ENCODE peak calls at places on chromosomes 4 and X, in ten cellular contexts. R, M, G, I, H, S, N, W, J and A are unnamed samples.

GRCh38 chr4:56727150-56727549 is 46.1 kb upstream of the HOPX start:
- DNase-seq in N (peak), W (no peak), J (no peak), S (no peak), I (no peak), H (peak), M (no peak), G (no peak), R (peak), A (no peak)

GRCh38 chrX:136260801-136261200 is 9.6 kb upstream of the MAP7D3 start:
- DNase-seq in H (peak), W (no peak), S (no peak), M (no peak), N (peak), I (peak), J (peak), R (peak), G (no peak), A (no peak)

GRCh38 chrX:111283446-111283845 is 13.2 kb upstream of the CAPN6 start:
- DNase-seq in R (no peak), M (no peak), S (no peak), J (no peak), H (no peak), N (no peak), W (no peak), I (no peak), G (no peak), A (no peak)

GRCh38 chrX:21374994-21375794 is 976 bp downstream of the CNKSR2 start:
- DNase-seq in N (no peak), J (no peak), H (no peak), M (no peak), W (peak), S (no peak), G (no peak), I (no peak), R (no peak), A (peak)

GRCh38 chrX:9677098-9677739 is 88.4 kb downstream of the GPR143 start:
- DNase-seq in N (peak), I (no peak), H (peak), M (no peak), R (peak), G (no peak), S (peak), W (no peak), J (no peak), A (peak)

GRCh38 chr4:21134994-21135393 is 434.7 kb downstream of the PACRGL start:
- DNase-seq in N (peak), I (no peak), S (peak), J (no peak), R (peak), W (peak), G (no peak), M (no peak), H (peak), A (no peak)

GRCh38 chr4:121049072-121049599 is 23.2 kb downstream of the NDNF start:
- DNase-seq in I (no peak), H (no peak), M (no peak), N (no peak), G (no peak), W (no peak), R (peak), J (no peak), S (no peak), A (no peak)

GRCh38 chr4:54657194-54657555 is 582 bp upstream of the KIT start:
- DNase-seq in W (peak), I (no peak), M (no peak), S (no peak), G (no peak), R (no peak), N (no peak), H (no peak), J (no peak), A (no peak)

GRCh38 chrX:133185119-133185518 is 33.0 kb downstream of the TFDP3 start:
- DNase-seq in M (no peak), W (no peak), N (no peak), S (no peak), J (no peak), H (no peak), I (no peak), G (no peak), R (no peak), A (no peak)

GRCh38 chr4:184287697-184288255 is 70.1 kb upstream of the ENPP6 start:
- DNase-seq in S (peak), N (peak), R (peak), M (no peak), J (peak), W (no peak), I (no peak), G (peak), H (peak), A (no peak)

GRCh38 chrX:53081925-53082772 is at the start of gene TSPYL2:
- DNase-seq in W (peak), H (peak), I (peak), N (peak), S (peak), M (peak), R (peak), G (peak), J (peak), A (peak)

GRCh38 chrX:137033774-137034507 is at the start of gene GPR101:
- DNase-seq in W (no peak), R (no peak), N (no peak), G (no peak), S (no peak), J (no peak), M (no peak), I (no peak), H (no peak), A (no peak)

GRCh38 chr4:47839259-47839658 is 1.4 kb upstream of the CORIN start:
- DNase-seq in S (peak), I (no peak), N (peak), W (no peak), J (peak), G (no peak), M (no peak), H (peak), R (no peak), A (peak)
- TF ChIP-seq CTCF in S (peak), I (peak), N (peak), W (no peak), J (peak), G (no peak), M (peak), H (peak), R (peak), A (peak)

GRCh38 chr4:175252642-175253041 is 334.5 kb downstream of the ADAM29 start:
- DNase-seq in M (no peak), H (no peak), N (no peak), S (peak), I (no peak), J (no peak), R (no peak), W (no peak), G (no peak), A (no peak)

DNA sequence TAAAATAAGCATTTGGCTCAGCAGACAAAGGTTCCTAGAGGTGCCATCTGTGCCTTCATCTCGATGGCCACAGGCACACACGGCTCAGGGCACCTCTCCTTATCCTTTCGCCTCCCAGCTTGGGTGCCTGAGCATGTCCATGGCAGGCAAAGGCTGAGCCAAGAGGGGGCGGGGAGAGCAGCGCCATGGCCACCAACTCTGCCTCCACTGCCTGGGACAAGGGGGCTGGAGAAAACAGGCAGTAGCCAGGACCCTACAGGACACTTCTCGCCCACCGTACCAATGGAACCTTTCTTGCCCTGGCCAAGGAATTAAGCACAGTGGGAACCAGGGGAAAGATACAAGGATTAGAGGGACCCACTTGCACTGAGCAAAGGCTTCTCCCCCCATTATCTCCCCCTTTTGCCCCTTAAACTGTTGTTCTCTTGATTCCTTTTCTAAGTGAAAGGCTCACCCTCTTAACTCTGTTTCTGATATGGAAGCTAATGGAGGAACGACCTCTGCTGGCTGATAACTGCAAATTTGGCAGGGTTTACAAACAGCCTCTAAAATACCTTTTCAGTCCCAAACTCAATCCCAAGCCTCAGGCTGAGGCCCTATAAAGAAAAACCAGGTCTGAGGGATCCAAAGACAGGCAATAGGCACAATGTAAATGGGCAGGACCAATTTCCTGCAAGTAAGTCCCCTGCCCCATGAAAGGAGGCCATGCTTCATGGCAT is 335.2 kb downstream of the ADAM29 start:
- DNase-seq in H (no peak), R (peak), S (peak), W (no peak), N (peak), G (no peak), I (no peak), J (no peak), M (no peak), A (peak)
- TF ChIP-seq CTCF in H (no peak), R (peak), S (no peak), W (no peak), N (peak), G (no peak), I (no peak), J (peak), M (no peak), A (peak)

GRCh38 chr4:175509320-175509719 is 302.7 kb downstream of the GPM6A start:
- DNase-seq in H (no peak), I (no peak), R (peak), W (peak), N (peak), J (no peak), S (peak), G (no peak), M (no peak), A (no peak)
- TF ChIP-seq CTCF in H (no peak), I (no peak), R (peak), W (no peak), N (peak), J (peak), S (peak), G (no peak), M (no peak), A (no peak)

DNA sequence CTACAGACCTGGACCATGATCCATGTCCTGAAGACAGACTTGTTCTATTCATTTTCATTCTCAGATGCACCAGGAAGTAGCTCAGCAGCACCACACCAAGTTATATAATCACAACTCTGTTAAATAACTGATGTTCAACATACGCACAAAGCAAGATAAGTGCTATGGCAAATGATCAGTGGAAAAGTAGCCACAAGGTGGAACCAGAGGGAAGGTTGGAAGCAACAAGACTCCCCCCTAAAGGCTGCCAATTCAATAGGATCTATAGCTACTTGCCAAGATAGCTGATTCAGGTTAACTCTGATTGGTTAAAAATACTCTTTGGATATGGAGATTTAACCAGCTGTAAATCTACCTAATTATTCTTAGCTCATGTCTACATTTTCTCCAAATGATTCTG is 23.7 kb upstream of the FAM47B start:
- DNase-seq in W (peak), R (peak), M (no peak), G (no peak), N (peak), I (no peak), S (no peak), J (peak), H (peak), A (no peak)
- TF ChIP-seq CTCF in W (peak), R (peak), M (no peak), G (no peak), N (peak), I (peak), S (no peak), J (peak), H (peak), A (no peak)

DNA sequence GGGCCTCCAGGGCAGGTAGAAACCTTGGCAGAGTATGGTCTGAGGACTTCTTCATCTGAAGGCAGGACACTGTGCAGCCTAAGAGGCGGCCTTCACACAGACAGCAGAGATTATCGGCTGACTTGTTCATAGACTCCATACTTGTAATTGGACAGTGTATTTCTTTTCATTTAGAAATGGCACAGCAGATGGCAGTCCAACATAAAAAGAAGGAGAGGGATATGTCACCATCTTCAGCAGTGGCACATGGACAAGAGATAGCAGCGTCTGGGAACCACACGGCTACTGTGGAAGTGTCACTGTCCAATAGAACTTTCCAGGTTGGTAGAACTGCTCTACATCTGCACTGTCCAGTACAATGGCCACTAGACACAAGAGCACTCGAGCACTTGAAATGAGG is 21.7 kb upstream of the GEMIN8 start:
- DNase-seq in H (no peak), J (no peak), W (no peak), I (no peak), R (peak), G (no peak), N (no peak), S (no peak), M (no peak), A (no peak)
- TF ChIP-seq CTCF in H (no peak), J (no peak), W (no peak), I (no peak), R (peak), G (no peak), N (no peak), S (no peak), M (no peak), A (no peak)

GRCh38 chrX:148572332-148572731 is 71.9 kb downstream of the AFF2 start:
- DNase-seq in S (no peak), G (no peak), I (no peak), J (no peak), H (no peak), W (no peak), M (no peak), N (no peak), R (no peak), A (no peak)

GRCh38 chrX:148568763-148569162 is 68.3 kb downstream of the AFF2 start:
- DNase-seq in R (no peak), H (no peak), W (no peak), I (no peak), N (no peak), S (no peak), M (no peak), J (no peak), G (no peak), A (no peak)

GRCh38 chrX:148574247-148574973 is 74.0 kb downstream of the AFF2 start:
- DNase-seq in J (no peak), N (no peak), S (peak), M (no peak), W (no peak), G (no peak), H (no peak), R (no peak), I (no peak), A (no peak)

GRCh38 chrX:148577711-148578110 is 77.3 kb downstream of the AFF2 start:
- DNase-seq in G (no peak), N (no peak), M (no peak), J (no peak), H (no peak), S (no peak), W (no peak), R (no peak), I (no peak), A (no peak)

DNA sequence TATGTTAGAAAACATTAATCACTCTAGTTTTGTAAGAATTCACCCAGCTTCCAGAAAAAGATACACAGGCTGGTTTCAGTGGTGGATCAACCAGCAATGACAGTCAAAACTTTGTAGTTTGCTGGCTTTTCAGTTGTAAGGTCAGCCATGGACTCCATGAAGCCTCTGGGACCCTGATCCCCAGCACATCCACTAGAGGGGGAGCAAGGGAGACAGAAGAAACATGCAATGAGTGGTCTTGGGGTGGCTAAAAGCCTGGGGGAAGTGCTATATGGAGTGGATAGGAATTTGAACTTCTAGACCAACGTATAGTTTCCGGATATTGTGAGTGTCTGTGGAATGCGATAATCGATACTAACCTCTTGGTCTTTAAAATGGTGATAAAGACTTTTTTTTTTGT is 72.7 kb downstream of the AFF2 start:
- DNase-seq in S (no peak), W (no peak), I (no peak), N (no peak), M (no peak), H (no peak), J (no peak), R (no peak), G (no peak), A (no peak)
- TF ChIP-seq CTCF in S (no peak), W (no peak), I (no peak), N (no peak), M (no peak), H (no peak), J (peak), R (no peak), G (no peak), A (no peak)

GRCh38 chrX:31993635-31994034 is 921.8 kb upstream of the FTHL17 start:
- DNase-seq in S (no peak), H (peak), J (no peak), I (no peak), N (no peak), G (no peak), R (no peak), M (no peak), W (no peak), A (no peak)

DNA sequence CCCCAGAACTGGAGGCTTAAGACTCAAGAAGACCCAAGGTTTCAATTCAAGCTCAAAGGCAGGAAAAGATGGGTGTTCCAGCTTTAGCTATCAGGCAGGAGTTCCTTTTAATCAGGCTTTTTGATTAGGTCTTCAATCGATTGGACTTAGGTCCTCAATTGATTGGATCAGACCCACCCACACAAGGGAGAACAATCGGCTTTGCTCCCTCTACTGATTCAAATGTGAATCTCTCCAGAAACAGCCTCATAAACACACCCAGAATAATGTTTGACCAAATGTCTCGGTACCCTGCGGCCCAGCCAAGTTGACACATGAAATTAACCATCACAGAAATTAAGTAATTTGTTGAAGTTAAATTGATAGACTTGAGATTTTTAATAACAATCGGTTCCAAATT is 917.1 kb upstream of the FTHL17 start:
- DNase-seq in H (no peak), W (no peak), S (no peak), I (no peak), G (no peak), M (no peak), R (no peak), N (no peak), J (no peak), A (no peak)
- TF ChIP-seq CTCF in H (no peak), W (no peak), S (no peak), I (no peak), G (no peak), M (no peak), R (no peak), N (no peak), J (no peak), A (no peak)

DNA sequence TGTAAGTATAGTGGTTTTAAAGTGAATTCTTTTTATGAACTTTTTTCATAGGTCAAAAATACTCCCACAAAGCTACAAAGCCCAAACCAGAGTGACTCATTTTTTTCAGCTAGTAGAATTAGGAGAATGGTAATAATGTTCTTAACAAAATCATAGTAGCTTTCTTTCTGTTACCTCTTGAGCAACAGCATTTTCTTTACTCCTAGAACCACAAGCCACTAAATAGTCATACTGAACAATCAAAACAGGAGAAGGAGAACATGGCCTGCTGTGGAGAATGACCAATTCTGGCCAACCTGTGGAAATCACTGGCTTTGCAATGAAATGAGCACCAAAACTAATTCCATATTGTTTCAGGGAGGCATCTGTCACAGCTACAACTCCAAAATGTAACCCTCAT is 112.9 kb downstream of the AMMECR1 start:
- DNase-seq in S (no peak), H (peak), G (no peak), W (no peak), J (peak), M (no peak), I (peak), N (peak), R (peak), A (no peak)
- TF ChIP-seq CTCF in S (no peak), H (no peak), G (no peak), W (no peak), J (no peak), M (no peak), I (no peak), N (no peak), R (no peak), A (no peak)

GRCh38 chr4:67918428-67918827 is 34.6 kb upstream of the TMPRSS11D start:
- DNase-seq in R (peak), I (no peak), J (no peak), W (no peak), G (no peak), S (no peak), H (no peak), M (no peak), N (no peak), A (no peak)
- TF ChIP-seq CTCF in R (peak), I (peak), J (peak), W (no peak), G (no peak), S (peak), H (no peak), M (no peak), N (peak), A (no peak)